ENCODE peak calls at places on chromosomes 7 and 10, in five cellular contexts. One of them, this sample, is unnamed.

GRCh38 chr7:42805601-42806000 is 106.3 kb downstream of the C7orf25 start:
- DNase-seq in SK-N-SH: no peak
- DNase-seq in GM12891: no peak
- DNase-seq in suprapubic skin: no peak
- DNase-seq in GM12892: no peak
- DNase-seq in this sample: no peak

GRCh38 chr10:30127120-30127541 is 67.7 kb upstream of the JCAD start:
- DNase-seq in suprapubic skin: no peak
- DNase-seq in GM12891: no peak
- DNase-seq in GM12892: no peak
- DNase-seq in SK-N-SH: no peak
- DNase-seq in this sample: no peak

GRCh38 chr7:13848576-13849527 is 140.6 kb downstream of the ETV1 start:
- DNase-seq in GM12891: no peak
- DNase-seq in suprapubic skin: no peak
- DNase-seq in GM12892: no peak
- DNase-seq in SK-N-SH: peak
- DNase-seq in this sample: no peak

GRCh38 chr10:16612148-16612742 is 90.6 kb upstream of the C1QL3 start:
- DNase-seq in GM12892: no peak
- DNase-seq in GM12891: no peak
- DNase-seq in SK-N-SH: no peak
- DNase-seq in suprapubic skin: no peak
- DNase-seq in this sample: no peak

GRCh38 chr10:117781216-117781836 is 238.8 kb downstream of the EMX2 start:
- DNase-seq in GM12891: no peak
- DNase-seq in suprapubic skin: no peak
- DNase-seq in SK-N-SH: no peak
- DNase-seq in GM12892: no peak
- DNase-seq in this sample: no peak

GRCh38 chr10:105023706-105024105 is 382.6 kb downstream of the SORCS3 start:
- DNase-seq in GM12892: no peak
- DNase-seq in suprapubic skin: peak
- DNase-seq in GM12891: no peak
- DNase-seq in SK-N-SH: no peak
- DNase-seq in this sample: no peak

GRCh38 chr10:79380125-79380917 is 33.1 kb downstream of the PPIF start:
- DNase-seq in GM12892: no peak
- DNase-seq in GM12891: no peak
- DNase-seq in SK-N-SH: no peak
- DNase-seq in suprapubic skin: no peak
- DNase-seq in this sample: peak

GRCh38 chr10:49526624-49527023 is 12.3 kb downstream of the ERCC6 start:
- DNase-seq in GM12892: no peak
- DNase-seq in GM12891: no peak
- DNase-seq in suprapubic skin: no peak
- DNase-seq in SK-N-SH: no peak
- DNase-seq in this sample: no peak

GRCh38 chr7:123494193-123494796 is 40.1 kb downstream of the IQUB start:
- DNase-seq in SK-N-SH: peak
- DNase-seq in GM12891: no peak
- DNase-seq in GM12892: no peak
- DNase-seq in suprapubic skin: no peak
- DNase-seq in this sample: no peak

GRCh38 chr7:100879685-100880261 is 4.9 kb downstream of the SRRT start:
- DNase-seq in GM12892: no peak
- DNase-seq in GM12891: no peak
- DNase-seq in SK-N-SH: peak
- DNase-seq in suprapubic skin: no peak
- DNase-seq in this sample: no peak

GRCh38 chr7:155489862-155490696 is 32.1 kb downstream of the EN2 start:
- DNase-seq in GM12891: no peak
- DNase-seq in SK-N-SH: peak
- DNase-seq in suprapubic skin: no peak
- DNase-seq in GM12892: no peak
- DNase-seq in this sample: no peak

GRCh38 chr10:71065659-71066058 is 146.7 kb upstream of the UNC5B start:
- DNase-seq in GM12891: no peak
- DNase-seq in suprapubic skin: no peak
- DNase-seq in GM12892: no peak
- DNase-seq in SK-N-SH: no peak
- DNase-seq in this sample: no peak

GRCh38 chr10:26457088-26457487 is 18.9 kb downstream of the APBB1IP start:
- DNase-seq in SK-N-SH: no peak
- DNase-seq in GM12892: no peak
- DNase-seq in suprapubic skin: no peak
- DNase-seq in GM12891: no peak
- DNase-seq in this sample: no peak

GRCh38 chr7:68722044-68722443 is 876.2 kb upstream of the AUTS2 start:
- DNase-seq in GM12892: no peak
- DNase-seq in GM12891: no peak
- DNase-seq in SK-N-SH: no peak
- DNase-seq in suprapubic skin: no peak
- DNase-seq in this sample: no peak

GRCh38 chr7:129047761-129048160 is 7.2 kb downstream of the TNPO3 start:
- DNase-seq in GM12892: no peak
- DNase-seq in suprapubic skin: no peak
- DNase-seq in GM12891: no peak
- DNase-seq in SK-N-SH: no peak
- DNase-seq in this sample: no peak

GRCh38 chr7:102431617-102432298 is 1.6 kb upstream of the ORAI2 start:
- DNase-seq in SK-N-SH: no peak
- DNase-seq in GM12891: no peak
- DNase-seq in suprapubic skin: no peak
- DNase-seq in GM12892: no peak
- DNase-seq in this sample: no peak

GRCh38 chr10:22681301-22681700 is 33.1 kb downstream of the PIP4K2A start:
- DNase-seq in GM12892: no peak
- DNase-seq in SK-N-SH: no peak
- DNase-seq in suprapubic skin: no peak
- DNase-seq in GM12891: no peak
- DNase-seq in this sample: no peak

GRCh38 chr7:42956062-42956461 is 23.9 kb downstream of the MRPL32 start:
- DNase-seq in GM12891: no peak
- DNase-seq in suprapubic skin: no peak
- DNase-seq in SK-N-SH: no peak
- DNase-seq in GM12892: no peak
- DNase-seq in this sample: no peak

GRCh38 chr10:24642921-24643678 is 80.6 kb downstream of the ARHGAP21 start:
- DNase-seq in GM12892: no peak
- DNase-seq in suprapubic skin: no peak
- DNase-seq in SK-N-SH: peak
- DNase-seq in GM12891: no peak
- DNase-seq in this sample: no peak

GRCh38 chr7:151686016-151686766 is 166.5 kb upstream of the RHEB start:
- DNase-seq in suprapubic skin: no peak
- DNase-seq in GM12891: no peak
- DNase-seq in GM12892: no peak
- DNase-seq in SK-N-SH: peak
- DNase-seq in this sample: no peak

GRCh38 chr7:50531401-50531906 is 33.8 kb downstream of the DDC start:
- DNase-seq in GM12891: no peak
- DNase-seq in suprapubic skin: no peak
- DNase-seq in GM12892: no peak
- DNase-seq in SK-N-SH: peak
- DNase-seq in this sample: no peak

GRCh38 chr7:40133561-40134427 is 628 bp downstream of the MPLKIP start:
- DNase-seq in GM12892: no peak
- DNase-seq in suprapubic skin: no peak
- DNase-seq in SK-N-SH: no peak
- DNase-seq in GM12891: peak
- DNase-seq in this sample: no peak

DNA sequence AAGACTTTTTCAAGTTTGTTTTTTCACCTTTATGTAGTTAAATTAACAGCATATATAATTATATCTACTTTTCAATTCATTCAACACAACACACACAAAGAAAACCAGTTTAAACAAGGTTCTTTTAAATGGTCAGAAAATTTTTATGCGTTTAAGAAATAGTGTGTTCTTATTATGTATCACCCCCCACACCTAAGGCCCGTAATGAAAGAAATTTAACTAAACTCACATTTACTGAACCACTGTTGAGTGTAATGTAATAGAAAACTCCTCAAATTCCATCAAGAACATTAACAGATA is 19.0 kb upstream of the ITGB8 start:
- DNase-seq in GM12892: no peak
- DNase-seq in GM12891: no peak
- DNase-seq in suprapubic skin: no peak
- DNase-seq in SK-N-SH: no peak
- DNase-seq in this sample: no peak
- TF ChIP-seq POLR2AphosphoS5 in GM12892: no peak
- TF ChIP-seq POLR2AphosphoS5 in GM12891: no peak
- TF ChIP-seq POLR2AphosphoS5 in suprapubic skin: no peak
- TF ChIP-seq POLR2AphosphoS5 in SK-N-SH: no peak
- TF ChIP-seq POLR2AphosphoS5 in this sample: no peak

DNA sequence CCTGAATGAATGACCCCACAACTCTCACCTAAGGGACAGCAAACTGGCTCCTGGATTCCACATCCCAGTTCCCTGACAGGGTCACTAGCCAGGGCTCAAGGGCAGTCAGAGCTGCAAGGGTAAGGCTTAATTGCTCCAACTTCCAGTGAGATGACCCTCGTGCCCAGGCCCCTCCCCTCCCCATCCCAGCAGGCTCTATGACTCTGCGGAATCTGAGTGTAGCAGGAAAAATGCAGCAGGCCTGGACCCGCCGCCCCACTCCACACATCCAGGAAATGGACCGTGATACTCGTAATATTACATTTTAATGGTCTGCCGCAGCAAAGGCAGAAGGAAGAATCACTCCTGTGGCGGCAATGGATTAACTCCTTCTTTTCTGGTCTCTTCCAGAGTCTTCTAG is 91.7 kb upstream of the CHST15 start:
- DNase-seq in GM12891: no peak
- DNase-seq in SK-N-SH: no peak
- DNase-seq in suprapubic skin: no peak
- DNase-seq in GM12892: no peak
- DNase-seq in this sample: no peak
- TF ChIP-seq POLR2AphosphoS5 in GM12891: no peak
- TF ChIP-seq POLR2AphosphoS5 in SK-N-SH: no peak
- TF ChIP-seq POLR2AphosphoS5 in suprapubic skin: no peak
- TF ChIP-seq POLR2AphosphoS5 in GM12892: no peak
- TF ChIP-seq POLR2AphosphoS5 in this sample: no peak

GRCh38 chr10:100746413-100746931 is 1.1 kb downstream of the PAX2 start:
- DNase-seq in GM12892: no peak
- DNase-seq in GM12891: no peak
- DNase-seq in SK-N-SH: no peak
- DNase-seq in suprapubic skin: no peak
- DNase-seq in this sample: no peak

GRCh38 chr10:100743626-100744135 is 1.7 kb upstream of the PAX2 start:
- DNase-seq in suprapubic skin: no peak
- DNase-seq in GM12892: peak
- DNase-seq in GM12891: no peak
- DNase-seq in SK-N-SH: peak
- DNase-seq in this sample: no peak

GRCh38 chr10:100744136-100744979 is 1.0 kb upstream of the PAX2 start:
- DNase-seq in GM12891: no peak
- DNase-seq in SK-N-SH: peak
- DNase-seq in GM12892: no peak
- DNase-seq in suprapubic skin: no peak
- DNase-seq in this sample: no peak

GRCh38 chr10:100745882-100746412 is 565 bp downstream of the PAX2 start:
- DNase-seq in GM12891: no peak
- DNase-seq in SK-N-SH: peak
- DNase-seq in GM12892: no peak
- DNase-seq in suprapubic skin: no peak
- DNase-seq in this sample: no peak

GRCh38 chr10:100744980-100745881 is at the start of gene PAX2:
- DNase-seq in GM12892: no peak
- DNase-seq in suprapubic skin: no peak
- DNase-seq in SK-N-SH: peak
- DNase-seq in GM12891: no peak
- DNase-seq in this sample: no peak
- TF ChIP-seq POLR2AphosphoS5 in GM12892: no peak
- TF ChIP-seq POLR2AphosphoS5 in suprapubic skin: no peak
- TF ChIP-seq POLR2AphosphoS5 in SK-N-SH: no peak
- TF ChIP-seq POLR2AphosphoS5 in GM12891: no peak
- TF ChIP-seq POLR2AphosphoS5 in this sample: no peak

GRCh38 chr10:95517536-95518454 is 43.4 kb downstream of the SORBS1 start:
- DNase-seq in GM12892: no peak
- DNase-seq in suprapubic skin: no peak
- DNase-seq in SK-N-SH: no peak
- DNase-seq in GM12891: no peak
- DNase-seq in this sample: no peak

GRCh38 chr10:95513941-95514392 is 47.2 kb downstream of the SORBS1 start:
- DNase-seq in GM12891: no peak
- DNase-seq in suprapubic skin: no peak
- DNase-seq in SK-N-SH: no peak
- DNase-seq in GM12892: no peak
- DNase-seq in this sample: peak

GRCh38 chr10:95516774-95517373 is 44.3 kb downstream of the SORBS1 start:
- DNase-seq in suprapubic skin: no peak
- DNase-seq in GM12892: no peak
- DNase-seq in SK-N-SH: no peak
- DNase-seq in GM12891: no peak
- DNase-seq in this sample: no peak

GRCh38 chr10:95518455-95519131 is 42.6 kb downstream of the SORBS1 start:
- DNase-seq in SK-N-SH: no peak
- DNase-seq in suprapubic skin: no peak
- DNase-seq in GM12892: no peak
- DNase-seq in GM12891: no peak
- DNase-seq in this sample: no peak

GRCh38 chr10:95519132-95519487 is 42.1 kb downstream of the SORBS1 start:
- DNase-seq in GM12891: no peak
- DNase-seq in SK-N-SH: no peak
- DNase-seq in suprapubic skin: no peak
- DNase-seq in GM12892: no peak
- DNase-seq in this sample: no peak
- TF ChIP-seq POLR2AphosphoS5 in GM12891: no peak
- TF ChIP-seq POLR2AphosphoS5 in SK-N-SH: no peak
- TF ChIP-seq POLR2AphosphoS5 in suprapubic skin: no peak
- TF ChIP-seq POLR2AphosphoS5 in GM12892: no peak
- TF ChIP-seq POLR2AphosphoS5 in this sample: no peak

GRCh38 chr10:35642023-35642792 is at the start of gene FZD8:
- DNase-seq in SK-N-SH: peak
- DNase-seq in suprapubic skin: peak
- DNase-seq in GM12891: peak
- DNase-seq in GM12892: peak
- DNase-seq in this sample: peak
- TF ChIP-seq POLR2AphosphoS5 in SK-N-SH: peak
- TF ChIP-seq POLR2AphosphoS5 in suprapubic skin: no peak
- TF ChIP-seq POLR2AphosphoS5 in GM12891: no peak
- TF ChIP-seq POLR2AphosphoS5 in GM12892: no peak
- TF ChIP-seq POLR2AphosphoS5 in this sample: peak

DNA sequence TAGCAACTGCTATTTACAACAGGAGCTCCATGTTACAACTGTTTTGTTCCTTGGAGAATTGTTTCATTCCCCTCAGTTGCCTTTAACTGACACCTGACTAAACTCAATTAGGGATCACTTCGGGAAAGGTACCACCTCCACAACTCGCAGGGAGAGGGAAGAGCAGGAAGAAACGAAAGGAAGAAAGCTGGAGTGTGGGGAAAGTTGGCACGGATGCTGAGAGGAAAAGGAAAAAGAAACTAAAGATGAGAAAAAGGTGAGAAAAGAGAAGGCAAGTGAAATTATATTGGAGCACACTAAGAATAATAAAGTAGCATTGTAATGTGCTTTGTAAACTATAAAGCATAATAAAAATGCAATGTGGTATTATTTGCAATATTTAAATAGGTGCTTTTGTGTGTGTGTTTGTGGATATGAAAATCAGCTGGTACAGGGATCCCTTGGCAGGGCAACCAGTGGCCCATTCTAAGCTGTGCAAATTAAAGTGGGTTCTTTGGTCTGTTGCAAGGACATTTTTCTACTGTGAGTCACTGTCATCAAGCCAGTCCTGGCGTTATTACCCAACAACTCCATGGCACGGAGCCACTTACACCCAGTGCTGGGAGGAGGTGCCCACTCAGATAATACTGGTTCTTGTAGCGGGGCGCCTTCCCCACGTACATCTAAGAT is 45.9 kb downstream of the HIPK2 start:
- DNase-seq in GM12891: no peak
- DNase-seq in GM12892: no peak
- DNase-seq in SK-N-SH: no peak
- DNase-seq in suprapubic skin: peak
- DNase-seq in this sample: peak
- TF ChIP-seq POLR2AphosphoS5 in GM12891: no peak
- TF ChIP-seq POLR2AphosphoS5 in GM12892: no peak
- TF ChIP-seq POLR2AphosphoS5 in SK-N-SH: peak
- TF ChIP-seq POLR2AphosphoS5 in suprapubic skin: peak
- TF ChIP-seq POLR2AphosphoS5 in this sample: peak